ENCODE peak calls at places on chromosome 15, in six cellular contexts. One of them, this sample, is unnamed.
A peak's percentile ranks its signal among the peaks of the same experiment; 100 is the strongest.

GRCh38 chr15:96462768-96463167 is 132.3 kb downstream of the NR2F2 start:
- DNase-seq in stimulated activated CD4-positive, alpha-beta T cell treated with anti-CD3 and anti-CD28 coated beads, TNF-alpha, amount 100 ng/mL, for 4 hours: no peak
- DNase-seq in kidney: no peak
- DNase-seq in NAMALWA: no peak
- DNase-seq in ureter: no peak
- DNase-seq in GDM1: no peak
- DNase-seq in this sample: no peak

GRCh38 chr15:42289166-42289565 is 15.9 kb upstream of the TMEM87A start:
- DNase-seq in NAMALWA: no peak
- DNase-seq in stimulated activated CD4-positive, alpha-beta T cell treated with anti-CD3 and anti-CD28 coated beads, TNF-alpha, amount 100 ng/mL, for 4 hours: no peak
- DNase-seq in GDM1: no peak
- DNase-seq in ureter: no peak
- DNase-seq in kidney: no peak
- DNase-seq in this sample: no peak

GRCh38 chr15:36791849-36792618 is 212.6 kb downstream of the CDIN1 start:
- DNase-seq in ureter: no peak
- DNase-seq in stimulated activated CD4-positive, alpha-beta T cell treated with anti-CD3 and anti-CD28 coated beads, TNF-alpha, amount 100 ng/mL, for 4 hours: no peak
- DNase-seq in GDM1: no peak
- DNase-seq in NAMALWA: no peak
- DNase-seq in kidney: no peak
- DNase-seq in this sample: no peak

GRCh38 chr15:91948001-91948608 is 94.6 kb downstream of the SLCO3A1 start:
- DNase-seq in ureter: no peak
- DNase-seq in stimulated activated CD4-positive, alpha-beta T cell treated with anti-CD3 and anti-CD28 coated beads, TNF-alpha, amount 100 ng/mL, for 4 hours: no peak
- DNase-seq in kidney: peak; percentile 72
- DNase-seq in NAMALWA: no peak
- DNase-seq in GDM1: no peak
- DNase-seq in this sample: peak; percentile 39

GRCh38 chr15:79474252-79474651 is 42.1 kb downstream of the MINAR1 start:
- DNase-seq in kidney: no peak
- DNase-seq in NAMALWA: no peak
- DNase-seq in stimulated activated CD4-positive, alpha-beta T cell treated with anti-CD3 and anti-CD28 coated beads, TNF-alpha, amount 100 ng/mL, for 4 hours: no peak
- DNase-seq in ureter: no peak
- DNase-seq in GDM1: no peak
- DNase-seq in this sample: peak; percentile 35

GRCh38 chr15:64158363-64159134 is 4.3 kb downstream of the PPIB start:
- DNase-seq in NAMALWA: no peak
- DNase-seq in stimulated activated CD4-positive, alpha-beta T cell treated with anti-CD3 and anti-CD28 coated beads, TNF-alpha, amount 100 ng/mL, for 4 hours: no peak
- DNase-seq in ureter: no peak
- DNase-seq in GDM1: no peak
- DNase-seq in kidney: no peak
- DNase-seq in this sample: no peak

GRCh38 chr15:101407439-101407838 is 82.1 kb downstream of the PCSK6 start:
- DNase-seq in stimulated activated CD4-positive, alpha-beta T cell treated with anti-CD3 and anti-CD28 coated beads, TNF-alpha, amount 100 ng/mL, for 4 hours: no peak
- DNase-seq in kidney: no peak
- DNase-seq in GDM1: no peak
- DNase-seq in NAMALWA: no peak
- DNase-seq in ureter: no peak
- DNase-seq in this sample: no peak

GRCh38 chr15:89117790-89118189 is 29.5 kb downstream of the ABHD2 start:
- DNase-seq in kidney: no peak
- DNase-seq in GDM1: no peak
- DNase-seq in stimulated activated CD4-positive, alpha-beta T cell treated with anti-CD3 and anti-CD28 coated beads, TNF-alpha, amount 100 ng/mL, for 4 hours: no peak
- DNase-seq in NAMALWA: no peak
- DNase-seq in ureter: no peak
- DNase-seq in this sample: no peak

GRCh38 chr15:83982748-83983147 is 252.8 kb upstream of the GOLGA6L4 start:
- DNase-seq in GDM1: no peak
- DNase-seq in NAMALWA: no peak
- DNase-seq in ureter: no peak
- DNase-seq in stimulated activated CD4-positive, alpha-beta T cell treated with anti-CD3 and anti-CD28 coated beads, TNF-alpha, amount 100 ng/mL, for 4 hours: no peak
- DNase-seq in kidney: no peak
- DNase-seq in this sample: no peak

GRCh38 chr15:59833366-59833765 is 144.2 kb upstream of the BNIP2 start:
- DNase-seq in ureter: no peak
- DNase-seq in NAMALWA: no peak
- DNase-seq in stimulated activated CD4-positive, alpha-beta T cell treated with anti-CD3 and anti-CD28 coated beads, TNF-alpha, amount 100 ng/mL, for 4 hours: no peak
- DNase-seq in GDM1: no peak
- DNase-seq in kidney: no peak
- DNase-seq in this sample: no peak

GRCh38 chr15:62568004-62568403 is 402.9 kb upstream of the C2CD4B start:
- DNase-seq in kidney: no peak
- DNase-seq in NAMALWA: no peak
- DNase-seq in GDM1: no peak
- DNase-seq in stimulated activated CD4-positive, alpha-beta T cell treated with anti-CD3 and anti-CD28 coated beads, TNF-alpha, amount 100 ng/mL, for 4 hours: no peak
- DNase-seq in ureter: no peak
- DNase-seq in this sample: no peak

This sample was measured in astrocyte of the cerebellum.